ENCODE peak calls at places on chromosomes 5 and 9, in six cellular contexts. One of them, this sample, is unnamed.

GRCh38 chr5:51657340-51658240 is 274.3 kb downstream of the ISL1 start:
- DNase-seq in D341Med: no peak
- DNase-seq in NB4: no peak
- DNase-seq in tibial artery: no peak
- DNase-seq in posterior cingulate gyrus: no peak
- DNase-seq in progenitor cell of endocrine pancreas: no peak
- DNase-seq in this sample: no peak

GRCh38 chr9:93962561-93963440 is 7.6 kb upstream of the BARX1 start:
- DNase-seq in D341Med: peak
- DNase-seq in NB4: peak
- DNase-seq in tibial artery: peak
- DNase-seq in posterior cingulate gyrus: peak
- DNase-seq in progenitor cell of endocrine pancreas: peak
- DNase-seq in this sample: peak

GRCh38 chr5:178793156-178793555 is 62.7 kb upstream of the ZNF354A start:
- DNase-seq in D341Med: peak
- DNase-seq in NB4: peak
- DNase-seq in tibial artery: peak
- DNase-seq in posterior cingulate gyrus: peak
- DNase-seq in progenitor cell of endocrine pancreas: no peak
- DNase-seq in this sample: peak

GRCh38 chr5:34898258-34898895 is 16.9 kb downstream of the RAD1 start:
- DNase-seq in D341Med: peak
- DNase-seq in NB4: peak
- DNase-seq in tibial artery: peak
- DNase-seq in posterior cingulate gyrus: peak
- DNase-seq in progenitor cell of endocrine pancreas: peak
- DNase-seq in this sample: peak

GRCh38 chr5:102531506-102531905 is 32.7 kb upstream of the SLCO6A1 start:
- DNase-seq in D341Med: no peak
- DNase-seq in NB4: peak
- DNase-seq in tibial artery: no peak
- DNase-seq in posterior cingulate gyrus: no peak
- DNase-seq in progenitor cell of endocrine pancreas: no peak
- DNase-seq in this sample: no peak

GRCh38 chr5:42021119-42021518 is 96.0 kb downstream of the FBXO4 start:
- DNase-seq in D341Med: no peak
- DNase-seq in NB4: no peak
- DNase-seq in tibial artery: no peak
- DNase-seq in posterior cingulate gyrus: no peak
- DNase-seq in progenitor cell of endocrine pancreas: no peak
- DNase-seq in this sample: no peak

GRCh38 chr9:3879315-3879714 is 353.5 kb upstream of the RFX3 start:
- DNase-seq in D341Med: no peak
- DNase-seq in NB4: no peak
- DNase-seq in tibial artery: no peak
- DNase-seq in posterior cingulate gyrus: no peak
- DNase-seq in progenitor cell of endocrine pancreas: no peak
- DNase-seq in this sample: peak

GRCh38 chr5:176192094-176192721 is 46.0 kb upstream of the SIMC1 start:
- DNase-seq in D341Med: no peak
- DNase-seq in NB4: no peak
- DNase-seq in tibial artery: no peak
- DNase-seq in posterior cingulate gyrus: no peak
- DNase-seq in progenitor cell of endocrine pancreas: no peak
- DNase-seq in this sample: no peak

GRCh38 chr9:72721086-72721485 is 199.7 kb downstream of the TMC1 start:
- DNase-seq in D341Med: no peak
- DNase-seq in NB4: no peak
- DNase-seq in tibial artery: no peak
- DNase-seq in posterior cingulate gyrus: no peak
- DNase-seq in progenitor cell of endocrine pancreas: no peak
- DNase-seq in this sample: no peak

GRCh38 chr5:96885518-96886338 is 9.4 kb downstream of the ERAP2 start:
- DNase-seq in D341Med: no peak
- DNase-seq in NB4: peak
- DNase-seq in tibial artery: no peak
- DNase-seq in posterior cingulate gyrus: no peak
- DNase-seq in progenitor cell of endocrine pancreas: no peak
- DNase-seq in this sample: no peak

GRCh38 chr5:150188146-150188842 is 1.6 kb upstream of the SLC6A7 start:
- DNase-seq in D341Med: no peak
- DNase-seq in NB4: no peak
- DNase-seq in tibial artery: no peak
- DNase-seq in posterior cingulate gyrus: no peak
- DNase-seq in progenitor cell of endocrine pancreas: no peak
- DNase-seq in this sample: no peak

GRCh38 chr5:145976431-145977155 is 40.2 kb downstream of the SH3RF2 start:
- DNase-seq in D341Med: no peak
- DNase-seq in NB4: peak
- DNase-seq in tibial artery: no peak
- DNase-seq in posterior cingulate gyrus: no peak
- DNase-seq in progenitor cell of endocrine pancreas: no peak
- DNase-seq in this sample: no peak

GRCh38 chr9:35933525-35934067 is 24.3 kb downstream of the SPAAR start:
- DNase-seq in D341Med: no peak
- DNase-seq in NB4: no peak
- DNase-seq in tibial artery: no peak
- DNase-seq in posterior cingulate gyrus: no peak
- DNase-seq in progenitor cell of endocrine pancreas: no peak
- DNase-seq in this sample: no peak

GRCh38 chr5:42889311-42889933 is 77.7 kb upstream of the SELENOP start:
- DNase-seq in D341Med: peak
- DNase-seq in NB4: peak
- DNase-seq in tibial artery: peak
- DNase-seq in posterior cingulate gyrus: peak
- DNase-seq in progenitor cell of endocrine pancreas: peak
- DNase-seq in this sample: peak

GRCh38 chr9:35490910-35491465 is 1.1 kb downstream of the RUSC2 start:
- DNase-seq in D341Med: no peak
- DNase-seq in NB4: no peak
- DNase-seq in tibial artery: no peak
- DNase-seq in posterior cingulate gyrus: no peak
- DNase-seq in progenitor cell of endocrine pancreas: no peak
- DNase-seq in this sample: no peak

GRCh38 chr5:111411321-111411720 is 101.0 kb downstream of the STARD4 start:
- DNase-seq in D341Med: no peak
- DNase-seq in NB4: no peak
- DNase-seq in tibial artery: no peak
- DNase-seq in posterior cingulate gyrus: no peak
- DNase-seq in progenitor cell of endocrine pancreas: no peak
- DNase-seq in this sample: no peak

GRCh38 chr5:40679998-40680681 is 425 bp downstream of the PTGER4 start:
- DNase-seq in D341Med: peak
- DNase-seq in NB4: peak
- DNase-seq in tibial artery: no peak
- DNase-seq in posterior cingulate gyrus: no peak
- DNase-seq in progenitor cell of endocrine pancreas: peak
- DNase-seq in this sample: no peak

GRCh38 chr5:95786821-95787408 is 35.6 kb downstream of the GLRX start:
- DNase-seq in D341Med: no peak
- DNase-seq in NB4: no peak
- DNase-seq in tibial artery: no peak
- DNase-seq in posterior cingulate gyrus: no peak
- DNase-seq in progenitor cell of endocrine pancreas: no peak
- DNase-seq in this sample: no peak

GRCh38 chr9:1337169-1337568 is 287.0 kb downstream of the DMRT2 start:
- DNase-seq in D341Med: no peak
- DNase-seq in NB4: no peak
- DNase-seq in tibial artery: no peak
- DNase-seq in posterior cingulate gyrus: no peak
- DNase-seq in progenitor cell of endocrine pancreas: no peak
- DNase-seq in this sample: no peak